ENCODE peak calls at places on chromosomes 4 and X, in five cellular contexts. G is mesenchymal stem cell, I is IMR-90, C is mesendoderm, N is neuronal stem cell. O is an unnamed sample.

GRCh38 chrX:2468406-2469195 is 32.2 kb downstream of the DHRSX start:
- DNase-seq in G (no peak), I (no peak), C (no peak), N (no peak), O (no peak)

GRCh38 chrX:1442016-1442665 is 10.6 kb downstream of the ASMTL start:
- DNase-seq in G (no peak), I (no peak), C (no peak), N (no peak), O (peak)

GRCh38 chrX:103362504-103362903 is 6.2 kb downstream of the TCEAL9 start:
- DNase-seq in G (peak), I (peak), C (peak), N (no peak), O (no peak)

GRCh38 chr4:111400736-111401135 is 744.5 kb upstream of the FAM241A start:
- DNase-seq in G (peak), I (peak), C (no peak), N (no peak), O (no peak)

GRCh38 chr4:185344743-185345538 is 50.8 kb downstream of the LRP2BP start:
- DNase-seq in G (peak), I (no peak), C (no peak), N (no peak), O (no peak)

GRCh38 chr4:173013232-173013932 is 155.2 kb upstream of the GALNT7 start:
- DNase-seq in G (peak), I (peak), C (peak), N (peak), O (peak)

GRCh38 chr4:14865804-14866203 is 136.5 kb upstream of the CPEB2 start:
- DNase-seq in G (no peak), I (no peak), C (no peak), N (no peak), O (no peak)

GRCh38 chrX:23901805-23902204 is 5.9 kb downstream of the APOO start:
- DNase-seq in G (peak), I (peak), C (peak), N (peak), O (peak)

GRCh38 chrX:1093112-1093511 is 119.3 kb downstream of the CRLF2 start:
- DNase-seq in G (no peak), I (no peak), C (no peak), N (no peak), O (no peak)

GRCh38 chr4:163395055-163395454 is 51.4 kb downstream of the NPY5R start:
- DNase-seq in G (peak), I (peak), C (no peak), N (no peak), O (no peak)

GRCh38 chrX:155662297-155662696 is 49.5 kb upstream of the TMLHE start:
- DNase-seq in G (peak), I (no peak), C (peak), N (no peak), O (no peak)

GRCh38 chrX:150017868-150018267 is 79.6 kb upstream of the EOLA2 start:
- DNase-seq in G (no peak), I (no peak), C (no peak), N (no peak), O (no peak)

GRCh38 chrX:137547291-137547690 is 18.6 kb upstream of the ZIC3 start:
- DNase-seq in G (no peak), I (no peak), C (peak), N (no peak), O (peak)

GRCh38 chr4:141713771-141714445 is 77.5 kb downstream of the IL15 start:
- DNase-seq in G (peak), I (peak), C (peak), N (no peak), O (no peak)

DNA sequence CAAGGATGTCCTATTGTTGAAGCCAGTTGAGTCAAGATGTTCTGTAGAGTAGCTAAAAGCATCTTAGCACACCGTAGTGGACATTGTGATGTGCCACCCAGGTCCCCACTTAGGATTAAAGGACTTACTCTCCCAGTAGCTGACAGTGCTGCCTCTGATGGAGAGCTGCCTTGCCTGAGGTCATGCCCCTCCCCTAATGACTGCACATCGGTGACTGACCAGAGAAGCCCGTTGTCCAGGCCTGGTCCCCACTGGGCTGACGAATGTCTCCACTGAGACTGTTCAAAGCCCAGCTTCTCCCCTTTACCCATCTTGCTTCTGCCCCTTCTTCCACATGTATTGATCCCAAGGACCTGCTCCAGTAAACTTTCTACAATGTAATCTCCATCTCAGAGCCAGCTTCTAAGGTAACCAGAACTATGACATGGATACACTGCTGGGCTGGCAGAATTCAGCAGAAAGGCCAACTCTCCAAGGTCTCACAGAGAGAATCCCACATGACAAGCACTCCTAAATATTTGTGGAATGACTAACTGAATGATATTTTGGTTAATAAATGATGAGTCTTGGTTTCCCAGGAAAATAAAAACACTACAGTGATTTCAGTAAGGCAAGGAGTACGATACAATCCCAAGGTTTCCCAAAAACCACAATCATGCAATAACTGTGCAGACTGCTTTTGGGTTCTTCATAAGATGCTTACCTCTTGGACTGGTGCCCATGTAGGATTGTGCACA is 82.4 kb upstream of the TMEM150C start:
- DNase-seq in G (no peak), I (peak), C (no peak), N (no peak), O (no peak)
- H3K23ac ChIP-seq in G (no peak), I (no peak), C (no peak), N (no peak), O (no peak)

GRCh38 chrX:19772759-19773623 is 114.4 kb downstream of the SH3KBP1 start:
- DNase-seq in G (no peak), I (no peak), C (no peak), N (no peak), O (no peak)

GRCh38 chrX:19774905-19775304 is 112.5 kb downstream of the SH3KBP1 start:
- DNase-seq in G (no peak), I (no peak), C (no peak), N (no peak), O (no peak)

GRCh38 chrX:19775830-19776498 is 111.4 kb downstream of the SH3KBP1 start:
- DNase-seq in G (no peak), I (no peak), C (no peak), N (no peak), O (no peak)

GRCh38 chrX:19772306-19772705 is 115.1 kb downstream of the SH3KBP1 start:
- DNase-seq in G (peak), I (peak), C (no peak), N (no peak), O (no peak)

GRCh38 chrX:19776753-19777152 is 110.6 kb downstream of the SH3KBP1 start:
- DNase-seq in G (no peak), I (no peak), C (no peak), N (no peak), O (no peak)
- H3K9ac ChIP-seq in G (no peak), I (no peak), C (no peak), N (no peak), O (no peak)

DNA sequence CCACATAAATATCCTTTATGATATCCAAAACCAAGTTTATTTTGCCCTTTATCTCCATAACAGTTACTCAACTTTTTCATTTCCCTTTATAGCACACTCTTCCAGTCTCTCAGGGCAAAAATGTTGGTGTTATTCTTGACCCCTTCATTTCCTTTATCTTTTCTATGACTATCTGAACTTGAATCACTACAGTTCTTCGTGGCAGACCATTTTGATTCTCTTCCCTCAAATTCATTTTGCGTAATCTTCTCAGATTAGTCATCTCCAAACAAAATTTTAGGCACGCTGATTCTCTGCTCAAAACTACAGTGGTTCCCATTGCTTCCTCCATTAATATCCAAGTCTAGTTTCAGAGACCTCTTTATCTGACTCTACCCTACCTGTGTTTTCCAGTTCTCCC is 26.1 kb downstream of the RUFY3 start:
- DNase-seq in G (no peak), I (peak), C (no peak), N (no peak), O (no peak)
- H3K23ac ChIP-seq in G (no peak), I (no peak), C (no peak), N (no peak), O (no peak)

GRCh38 chrX:69365755-69366154 is 138.4 kb upstream of the NALF2 start:
- DNase-seq in G (no peak), I (no peak), C (no peak), N (no peak), O (no peak)

GRCh38 chrX:69366183-69366582 is 137.9 kb upstream of the NALF2 start:
- DNase-seq in G (no peak), I (no peak), C (no peak), N (no peak), O (no peak)

GRCh38 chrX:69362354-69362753 is 141.8 kb upstream of the NALF2 start:
- DNase-seq in G (no peak), I (no peak), C (no peak), N (no peak), O (no peak)

GRCh38 chrX:69362889-69363288 is 141.2 kb upstream of the NALF2 start:
- DNase-seq in G (no peak), I (no peak), C (no peak), N (no peak), O (no peak)

GRCh38 chrX:69365349-69365748 is 138.8 kb upstream of the NALF2 start:
- DNase-seq in G (no peak), I (no peak), C (no peak), N (no peak), O (no peak)
- H3K9ac ChIP-seq in G (no peak), I (no peak), C (no peak), N (no peak), O (no peak)

GRCh38 chr4:87943660-87944149 is 31.8 kb upstream of the SPP1 start:
- DNase-seq in G (no peak), I (no peak), C (no peak), N (no peak), O (no peak)
- H3K23ac ChIP-seq in G (no peak), I (no peak), C (no peak), N (no peak), O (no peak)

GRCh38 chr4:3246458-3247398 is 2.2 kb upstream of the MSANTD1 start:
- DNase-seq in G (no peak), I (no peak), C (no peak), N (no peak), O (no peak)
- H3K9ac ChIP-seq in G (no peak), I (no peak), C (no peak), N (no peak), O (no peak)

GRCh38 chr4:40003986-40004385 is 26.3 kb upstream of the PDS5A start:
- DNase-seq in G (peak), I (peak), C (no peak), N (no peak), O (no peak)

GRCh38 chr4:39994356-39994755 is 16.6 kb upstream of the PDS5A start:
- DNase-seq in G (no peak), I (no peak), C (no peak), N (no peak), O (no peak)

GRCh38 chr4:39996811-39997210 is 19.1 kb upstream of the PDS5A start:
- DNase-seq in G (no peak), I (no peak), C (no peak), N (no peak), O (no peak)

GRCh38 chr4:40000711-40001110 is 23.0 kb upstream of the PDS5A start:
- DNase-seq in G (no peak), I (no peak), C (no peak), N (no peak), O (no peak)

DNA sequence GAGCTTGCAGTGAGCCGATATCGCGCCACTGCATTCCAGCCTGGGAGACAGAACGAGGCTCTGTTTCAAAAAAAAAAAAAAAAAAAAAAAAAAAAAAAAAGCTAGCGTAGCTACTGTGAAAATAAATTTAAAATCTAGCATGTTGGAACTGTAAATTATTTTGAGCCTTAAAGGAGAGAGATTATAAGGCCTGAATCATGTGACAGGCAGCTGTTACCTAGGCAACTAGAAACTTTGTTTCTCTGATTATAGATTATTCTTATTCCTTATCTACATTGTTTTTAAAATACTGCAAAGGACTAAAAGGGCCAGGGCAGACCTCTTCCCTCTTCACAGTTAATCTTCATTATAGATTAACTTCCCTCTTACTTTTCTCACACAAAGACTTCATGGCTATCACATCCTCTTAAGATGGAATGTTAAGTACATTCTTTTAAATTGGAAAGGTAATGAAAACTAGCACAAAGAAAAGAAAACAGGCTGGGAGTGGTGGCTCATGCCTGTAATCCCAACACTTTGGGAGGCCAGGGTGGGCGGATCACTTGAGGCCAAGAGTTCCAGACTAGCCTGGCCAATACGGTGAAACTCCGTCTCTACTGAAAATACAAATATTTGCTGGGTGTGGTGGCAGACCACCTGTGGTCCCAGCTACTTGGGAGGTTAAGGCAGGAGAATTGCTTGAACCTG is 21.1 kb upstream of the PDS5A start:
- DNase-seq in G (no peak), I (no peak), C (peak), N (no peak), O (no peak)
- H3K23ac ChIP-seq in G (no peak), I (no peak), C (no peak), N (no peak), O (no peak)